ENCODE peak calls at places on chromosomes 3 and 15, in four cellular contexts. K is K562, M is GM12878, H is HepG2. T is an unnamed sample.

GRCh38 chr3:181383760-181384159 is 328.0 kb upstream of the SOX2 start:
- DNase-seq in K (no peak), M (no peak), H (no peak), T (no peak)

GRCh38 chr15:25767356-25768151 is 95.6 kb downstream of the ATP10A start:
- DNase-seq in K (no peak), M (no peak), H (no peak), T (no peak)

GRCh38 chr3:124200336-124200901 is 208.5 kb upstream of the ROPN1 start:
- DNase-seq in K (no peak), M (no peak), H (no peak), T (peak)

GRCh38 chr3:125051715-125052581 is 3.8 kb downstream of the HEG1 start:
- DNase-seq in K (no peak), M (peak), H (no peak), T (no peak)

GRCh38 chr3:43919067-43919466 is 228.3 kb downstream of the ABHD5 start:
- DNase-seq in K (no peak), M (no peak), H (no peak), T (no peak)

GRCh38 chr15:80105193-80105984 is 45.9 kb downstream of the ZFAND6 start:
- DNase-seq in K (no peak), M (no peak), H (no peak), T (no peak)

GRCh38 chr3:152296382-152296781 is 27.7 kb downstream of the MBNL1 start:
- DNase-seq in K (no peak), M (no peak), H (no peak), T (no peak)

GRCh38 chr3:33438284-33438668 is 1.9 kb downstream of the UBP1 start:
- DNase-seq in K (no peak), M (no peak), H (peak), T (no peak)

GRCh38 chr3:178001670-178002101 is 534.5 kb upstream of the KCNMB2 start:
- DNase-seq in K (no peak), M (no peak), H (no peak), T (no peak)

GRCh38 chr3:16204751-16205150 is 30.3 kb downstream of the GALNT15 start:
- DNase-seq in K (no peak), M (no peak), H (no peak), T (no peak)

GRCh38 chr3:153856932-153857331 is 264.3 kb upstream of the ARHGEF26 start:
- DNase-seq in K (no peak), M (no peak), H (no peak), T (no peak)

GRCh38 chr3:77081240-77081661 is 41.4 kb downstream of the ROBO2 start:
- DNase-seq in K (no peak), M (no peak), H (no peak), T (no peak)

GRCh38 chr15:67149859-67150824 is 84.7 kb downstream of the SMAD3 start:
- DNase-seq in K (peak), M (peak), H (peak), T (no peak)

GRCh38 chr3:3776607-3777006 is 22.6 kb upstream of the LRRN1 start:
- DNase-seq in K (no peak), M (no peak), H (no peak), T (no peak)

GRCh38 chr3:151086484-151087456 is 1.3 kb downstream of the MED12L start:
- DNase-seq in K (no peak), M (no peak), H (peak), T (no peak)

GRCh38 chr3:182118081-182118480 is 406.4 kb downstream of the SOX2 start:
- DNase-seq in K (no peak), M (no peak), H (no peak), T (no peak)

GRCh38 chr15:40338921-40339620 is 1.7 kb downstream of the CCDC9B start:
- DNase-seq in K (no peak), M (no peak), H (peak), T (no peak)

GRCh38 chr3:141849056-141849814 is 27.2 kb upstream of the ATP1B3 start:
- DNase-seq in K (peak), M (no peak), H (no peak), T (no peak)

GRCh38 chr3:125151916-125152315 is 60.6 kb downstream of the SLC12A8 start:
- DNase-seq in K (no peak), M (no peak), H (no peak), T (no peak)

GRCh38 chr3:148004331-148004730 is 595.2 kb downstream of the ZIC1 start:
- DNase-seq in K (no peak), M (no peak), H (no peak), T (no peak)

GRCh38 chr3:148005456-148005855 is 596.3 kb downstream of the ZIC1 start:
- DNase-seq in K (no peak), M (no peak), H (no peak), T (no peak)

GRCh38 chr3:148002705-148003205 is 593.6 kb downstream of the ZIC1 start:
- DNase-seq in K (no peak), M (no peak), H (no peak), T (no peak)

GRCh38 chr3:148008591-148008990 is 599.4 kb downstream of the ZIC1 start:
- DNase-seq in K (no peak), M (no peak), H (no peak), T (no peak)

GRCh38 chr3:148006508-148006907 is 597.3 kb downstream of the ZIC1 start:
- DNase-seq in K (no peak), M (no peak), H (no peak), T (no peak)
- TF ChIP-seq USF2 in K (no peak), M (no peak), H (no peak), T (no peak)

DNA sequence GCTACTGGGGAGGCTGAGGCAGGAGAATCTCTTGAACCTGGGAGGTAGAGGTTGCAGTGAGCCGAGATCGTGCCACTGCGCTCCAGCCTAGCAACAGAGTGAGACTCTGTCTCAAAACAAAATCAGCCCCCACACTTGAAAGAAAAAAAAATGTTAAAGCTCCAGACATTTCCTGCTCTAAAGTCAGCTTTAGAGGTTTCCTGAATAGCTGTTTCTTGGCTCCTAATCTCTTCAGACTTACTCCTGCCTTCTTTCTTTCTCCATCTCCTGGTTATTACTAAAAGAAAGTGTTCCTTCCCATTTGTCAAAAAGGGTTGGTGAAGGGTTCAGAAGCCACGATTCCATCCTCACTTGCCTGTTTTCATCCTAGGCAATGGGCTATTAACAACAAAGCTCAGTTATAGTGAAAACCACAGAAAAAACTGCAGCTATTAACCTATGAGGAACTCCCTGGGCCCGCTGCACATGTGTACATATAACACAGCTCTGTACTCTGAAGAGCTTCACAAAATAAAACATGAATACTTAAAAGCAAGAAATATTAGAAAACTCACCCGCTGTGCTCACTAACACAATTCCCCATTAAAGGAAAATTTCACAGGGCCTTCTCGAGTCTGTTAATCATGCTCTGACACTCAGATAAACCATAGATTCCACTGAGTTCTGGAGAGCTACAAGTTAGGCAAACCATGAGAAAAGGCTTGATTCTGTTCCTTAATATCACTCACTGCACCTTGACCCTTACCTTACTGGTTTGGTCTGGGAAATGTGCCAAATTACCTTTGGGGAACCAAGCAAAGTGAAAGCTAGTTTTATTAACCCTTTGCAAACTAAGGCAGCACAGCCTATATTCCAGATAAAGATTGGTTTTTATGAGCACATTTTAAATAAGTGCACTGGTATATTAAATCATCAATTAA is 89.9 kb upstream of the TSPAN3 start:
- DNase-seq in K (no peak), M (no peak), H (peak), T (no peak)
- TF ChIP-seq SRF in K (no peak), M (no peak), H (no peak), T (no peak)

GRCh38 chr3:86800116-86800515 is 190.8 kb downstream of the VGLL3 start:
- DNase-seq in K (no peak), M (no peak), H (no peak), T (no peak)
- TF ChIP-seq USF2 in K (no peak), M (no peak), H (no peak), T (no peak)

GRCh38 chr3:187735383-187735782 is 9.9 kb downstream of the BCL6 start:
- DNase-seq in K (no peak), M (no peak), H (no peak), T (no peak)
- TF ChIP-seq SRF in K (no peak), M (no peak), H (no peak), T (no peak)

DNA sequence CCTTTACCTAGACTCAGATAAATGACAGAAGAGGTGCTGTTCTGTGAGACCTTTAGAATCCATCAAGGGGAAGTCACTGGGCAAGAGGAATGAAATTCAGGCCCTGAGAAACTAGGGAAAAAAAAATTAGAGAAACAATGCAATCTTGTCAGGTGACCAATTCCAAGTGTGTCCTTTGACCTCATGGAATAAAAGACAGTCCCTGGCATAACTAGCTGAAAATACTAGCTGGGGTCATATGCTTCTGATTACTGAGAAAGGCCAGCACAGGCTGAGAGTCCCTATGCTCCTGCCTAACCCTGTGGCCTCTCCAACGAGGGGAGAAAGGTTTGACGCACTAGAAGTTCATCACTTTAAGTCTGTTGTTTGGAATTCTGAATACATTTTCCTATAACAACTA is 167.3 kb downstream of the XXYLT1 start:
- DNase-seq in K (no peak), M (no peak), H (no peak), T (no peak)
- TF ChIP-seq USF2 in K (no peak), M (no peak), H (no peak), T (no peak)

DNA sequence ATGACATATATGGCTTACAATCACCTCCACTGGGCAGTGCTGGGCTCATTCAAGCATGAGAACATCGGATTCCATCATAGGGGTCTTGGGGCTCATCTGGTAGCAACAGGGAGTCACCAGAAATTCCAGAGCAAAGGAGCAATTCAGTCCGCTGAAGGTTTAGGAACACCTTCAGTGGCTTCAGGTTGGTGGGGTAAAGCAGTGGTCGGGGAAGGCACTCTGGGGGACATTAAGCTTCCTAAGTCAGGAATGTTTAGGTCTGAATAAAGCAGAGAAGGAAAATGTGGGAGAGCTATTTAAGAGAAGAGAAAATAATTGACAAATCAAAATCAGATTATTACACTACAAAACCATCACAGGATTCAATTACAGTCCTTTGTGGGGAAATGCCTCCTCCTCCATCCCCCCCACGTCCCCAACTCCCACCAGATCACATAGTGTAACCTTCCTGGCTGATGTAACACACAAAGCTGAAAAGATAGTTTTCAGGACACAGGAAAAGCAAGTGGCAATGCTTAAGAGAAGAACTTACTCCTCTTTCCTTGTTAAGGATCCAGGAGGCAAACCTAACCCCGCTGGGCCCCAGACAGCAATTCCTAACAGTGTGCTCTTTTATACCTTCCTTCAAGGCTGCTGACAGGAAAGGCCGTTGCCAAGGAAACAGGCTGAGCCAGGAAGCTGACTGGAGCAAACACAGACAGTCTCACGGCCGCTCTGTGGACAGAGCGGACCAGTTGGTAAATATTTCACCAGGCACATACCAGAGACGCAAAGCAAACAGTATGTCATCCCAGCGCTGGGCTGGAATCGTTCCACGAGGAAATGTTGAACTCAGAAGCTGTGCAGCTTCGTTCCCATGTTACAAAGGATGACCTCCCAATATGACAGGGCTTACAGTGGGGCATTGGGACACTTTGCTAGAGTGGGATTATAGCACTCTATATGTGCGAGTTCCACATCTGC is 57.5 kb upstream of the LMCD1 start:
- DNase-seq in K (no peak), M (no peak), H (peak), T (peak)
- TF ChIP-seq SRF in K (no peak), M (no peak), H (no peak), T (no peak)

GRCh38 chr3:149771652-149772271 is 19.5 kb upstream of the COMMD2 start:
- DNase-seq in K (peak), M (no peak), H (peak), T (no peak)
- TF ChIP-seq USF2 in K (no peak), M (no peak), H (no peak), T (no peak)

GRCh38 chr15:31472636-31473383 is 146.2 kb downstream of the KLF13 start:
- DNase-seq in K (no peak), M (peak), H (no peak), T (no peak)
- TF ChIP-seq SRF in K (no peak), M (no peak), H (no peak), T (no peak)

GRCh38 chr3:14532691-14533456 is 7.3 kb downstream of the GRIP2 start:
- DNase-seq in K (peak), M (no peak), H (peak), T (peak)

GRCh38 chr3:14535616-14536015 is 4.5 kb downstream of the GRIP2 start:
- DNase-seq in K (no peak), M (no peak), H (no peak), T (no peak)

GRCh38 chr3:14534379-14535191 is 5.6 kb downstream of the GRIP2 start:
- DNase-seq in K (no peak), M (no peak), H (no peak), T (peak)

GRCh38 chr3:14533457-14533958 is 6.6 kb downstream of the GRIP2 start:
- DNase-seq in K (no peak), M (no peak), H (no peak), T (no peak)

DNA sequence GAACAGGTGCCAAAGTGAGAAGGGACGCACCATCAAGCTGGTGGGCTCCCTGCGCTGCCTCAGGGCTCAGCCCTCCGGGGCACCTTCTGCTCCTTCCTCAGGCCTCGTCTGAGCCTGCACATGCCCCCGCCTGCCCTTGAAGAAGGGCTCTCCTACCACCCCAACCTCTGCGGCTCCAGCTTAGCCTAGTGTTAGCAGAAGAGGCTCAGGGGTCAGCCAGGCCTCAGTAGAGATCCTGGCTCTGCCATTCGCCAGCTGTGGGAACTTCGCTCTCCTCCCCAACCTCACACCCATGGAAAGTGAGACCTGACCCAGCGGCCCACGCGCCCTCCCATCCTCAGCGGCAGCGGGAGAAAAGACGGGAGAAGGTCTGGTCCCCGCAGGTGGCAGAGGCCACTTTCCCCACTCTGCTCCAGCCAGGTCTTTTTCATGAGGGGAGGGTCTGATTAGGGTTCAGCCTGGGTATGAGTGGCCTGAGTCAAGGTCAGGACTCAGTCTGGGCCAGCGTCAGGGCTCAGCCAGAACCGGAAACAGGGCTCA is 8.2 kb downstream of the GRIP2 start:
- DNase-seq in K (no peak), M (no peak), H (no peak), T (no peak)
- TF ChIP-seq USF2 in K (no peak), M (no peak), H (no peak), T (no peak)

GRCh38 chr3:12758025-12758830 is 831 bp downstream of the TMEM40 start:
- DNase-seq in K (no peak), M (no peak), H (no peak), T (no peak)
- TF ChIP-seq SRF in K (no peak), M (no peak), H (no peak), T (no peak)